ENCODE peak calls at places on chromosomes 12 and 14, in seven cellular contexts. H, V, N, R, T, X and K are unnamed samples.

GRCh38 chr12:123389560-123390351 is 5.8 kb downstream of the KMT5A start:
- DNase-seq in H (peak), V (no peak), X (no peak), T (no peak), R (peak), N (peak), K (peak)

GRCh38 chr14:99260652-99261551 is 11.1 kb downstream of the BCL11B start:
- DNase-seq in X (no peak), V (no peak), T (no peak), H (no peak), N (no peak), R (no peak), K (no peak)

GRCh38 chr12:131015581-131016337 is 62.1 kb downstream of the ADGRD1 start:
- DNase-seq in X (no peak), H (no peak), R (no peak), N (no peak), V (no peak), T (no peak), K (no peak)

GRCh38 chr14:21494902-21495762 is 16.0 kb downstream of the METTL3 start:
- DNase-seq in V (peak), N (no peak), H (no peak), X (no peak), R (peak), T (no peak), K (peak)

GRCh38 chr12:104427547-104427938 is 29.2 kb upstream of the CHST11 start:
- DNase-seq in H (no peak), X (no peak), N (peak), R (no peak), V (no peak), T (no peak), K (no peak)

GRCh38 chr14:67464377-67464776 is 24.1 kb downstream of the TMEM229B start:
- DNase-seq in N (no peak), R (no peak), T (no peak), V (no peak), H (no peak), X (no peak), K (no peak)

GRCh38 chr12:14828896-14829295 is 14.4 kb downstream of the ART4 start:
- DNase-seq in N (peak), V (peak), H (no peak), X (no peak), T (no peak), R (no peak), K (peak)

GRCh38 chr12:12540261-12541013 is 22.2 kb downstream of the DUSP16 start:
- DNase-seq in T (no peak), X (no peak), R (no peak), N (peak), H (no peak), V (no peak), K (peak)

GRCh38 chr14:61503167-61503801 is 181.9 kb downstream of the PRKCH start:
- DNase-seq in H (no peak), R (peak), N (peak), T (no peak), X (no peak), V (peak), K (no peak)

GRCh38 chr12:127311695-127312364 is 955.1 kb upstream of the TMEM132C start:
- DNase-seq in R (no peak), V (no peak), T (no peak), H (no peak), X (no peak), N (no peak), K (no peak)

GRCh38 chr14:92945959-92946846 is 23.3 kb downstream of the CHGA start:
- DNase-seq in X (peak), N (no peak), V (peak), R (peak), H (no peak), T (peak), K (no peak)

GRCh38 chr14:52272375-52272774 is 4.9 kb downstream of the PTGDR start:
- DNase-seq in V (peak), T (no peak), H (peak), R (peak), X (peak), N (peak), K (peak)

GRCh38 chr14:54606631-54607133 is 39.8 kb downstream of the SAMD4A start:
- DNase-seq in N (no peak), V (peak), R (peak), T (no peak), X (no peak), H (no peak), K (no peak)

GRCh38 chr12:106133136-106134087 is 5.3 kb downstream of the NUAK1 start:
- DNase-seq in R (no peak), N (no peak), X (no peak), H (no peak), V (peak), T (no peak), K (no peak)

GRCh38 chr14:95467657-95468056 is 48.8 kb downstream of the SYNE3 start:
- DNase-seq in X (no peak), T (no peak), N (no peak), V (no peak), R (no peak), H (no peak), K (no peak)

GRCh38 chr12:124296295-124296915 is 1.5 kb downstream of the RFLNA start:
- DNase-seq in N (no peak), X (no peak), V (no peak), R (no peak), T (no peak), H (no peak), K (no peak)

GRCh38 chr14:99508896-99509629 is 27.9 kb downstream of the CCNK start:
- DNase-seq in V (no peak), X (no peak), R (no peak), N (no peak), T (no peak), H (no peak), K (no peak)

GRCh38 chr12:77352941-77353340 is 287.6 kb upstream of the E2F7 start:
- DNase-seq in N (no peak), V (no peak), X (no peak), R (peak), T (no peak), H (no peak), K (no peak)

GRCh38 chr14:39302124-39302810 is 68.6 kb downstream of the MIA2 start:
- DNase-seq in N (no peak), V (no peak), R (no peak), H (no peak), T (no peak), X (no peak), K (no peak)

GRCh38 chr12:24617471-24617870 is 331.4 kb downstream of the BCAT1 start:
- DNase-seq in V (peak), T (no peak), R (peak), X (no peak), N (no peak), H (no peak), K (no peak)